ENCODE peak calls at places on chromosomes 4 and X, in five cellular contexts. R is upper lobe of left lung; W is stimulated activated CD8-positive, alpha-beta memory T cell treated with anti-CD3 and anti-CD28 coated beads, Interleukin-7, amount 100 ng/mL, for 1 hour; Y is MM.1S; C is stimulated activated naive CD4-positive, alpha-beta T cell. Q is an unnamed sample.

GRCh38 chr4:176207839-176208238 is 12.5 kb upstream of the SPATA4 start:
- DNase-seq in C (no peak), Y (no peak), R (no peak), W (no peak), Q (no peak)

GRCh38 chrX:12788645-12789044 is 2.6 kb upstream of the PRPS2 start:
- DNase-seq in C (no peak), Y (no peak), R (no peak), W (no peak), Q (no peak)

GRCh38 chrX:39203427-39203826 is 402.2 kb downstream of the MID1IP1 start:
- DNase-seq in C (no peak), R (no peak), Y (no peak), W (no peak), Q (no peak)

GRCh38 chr4:121721700-121722099 is 24.9 kb upstream of the ANXA5 start:
- DNase-seq in Y (no peak), R (no peak), W (no peak), C (no peak), Q (no peak)

GRCh38 chrX:73289039-73289438 is 74.4 kb upstream of the NAP1L2 start:
- DNase-seq in C (no peak), W (no peak), R (no peak), Y (no peak), Q (no peak)

GRCh38 chr4:27861381-27861787 is 1000.7 kb downstream of the STIM2 start:
- DNase-seq in R (peak; percentile 22), W (no peak), C (no peak), Y (peak; percentile 69), Q (peak; percentile 21)

GRCh38 chr4:153651041-153651960 is 32.8 kb upstream of the TLR2 start:
- DNase-seq in C (peak; percentile 66), W (peak; percentile 11), Y (no peak), R (peak; percentile 89), Q (no peak)

GRCh38 chr4:17866790-17867189 is 56.0 kb downstream of the NCAPG start:
- DNase-seq in Y (no peak), R (no peak), C (no peak), W (no peak), Q (no peak)

GRCh38 chrX:1449581-1450149 is 3.0 kb downstream of the ASMTL start:
- DNase-seq in Y (no peak), W (no peak), C (no peak), R (no peak), Q (no peak)

GRCh38 chr4:29632199-29632598 is 1088.0 kb upstream of the PCDH7 start:
- DNase-seq in R (no peak), W (no peak), Y (no peak), C (no peak), Q (no peak)

GRCh38 chrX:110037181-110037580 is 34.3 kb downstream of the TMEM164 start:
- DNase-seq in Y (no peak), R (no peak), C (no peak), W (no peak), Q (no peak)

Q was measured in amniotic stem cell.